ENCODE peak calls at places on chromosomes 3 and 15, in seven cellular contexts. I is lower lobe of right lung, T is psoas muscle, J is B cell, Y is astrocyte of the spinal cord, E is ovary, U is sigmoid colon. P is an unnamed sample.

GRCh38 chr3:141845407-141846049 is 30.9 kb upstream of the ATP1B3 start:
- DNase-seq in I (no peak), T (no peak), J (no peak), Y (no peak), E (no peak), U (no peak), P (no peak)

GRCh38 chr3:60055765-60056164 is 1005.9 kb upstream of the CFAP20DC start:
- DNase-seq in I (no peak), T (no peak), J (no peak), Y (no peak), E (no peak), U (no peak), P (no peak)

GRCh38 chr15:67101981-67102929 is 36.9 kb downstream of the SMAD3 start:
- DNase-seq in I (no peak), T (no peak), J (no peak), Y (peak; percentile 87), E (no peak), U (no peak), P (no peak)

GRCh38 chr15:78272776-78273175 is 8.4 kb downstream of the DNAJA4 start:
- DNase-seq in I (no peak), T (no peak), J (no peak), Y (no peak), E (no peak), U (no peak), P (no peak)

GRCh38 chr15:62453356-62453755 is 288.3 kb upstream of the C2CD4B start:
- DNase-seq in I (no peak), T (no peak), J (no peak), Y (peak; percentile 33), E (no peak), U (no peak), P (no peak)

GRCh38 chr3:146780251-146780650 is 175.1 kb upstream of the PLSCR5 start:
- DNase-seq in I (no peak), T (no peak), J (no peak), Y (peak; percentile 73), E (no peak), U (no peak), P (no peak)

GRCh38 chr3:190718691-190719090 is 143.8 kb downstream of the GMNC start:
- DNase-seq in I (no peak), T (no peak), J (no peak), Y (peak; percentile 84), E (no peak), U (no peak), P (no peak)

GRCh38 chr3:170506556-170506955 is 79.3 kb downstream of the SLC7A14 start:
- DNase-seq in I (no peak), T (no peak), J (no peak), Y (peak; percentile 27), E (no peak), U (no peak), P (no peak)

GRCh38 chr3:5079761-5080160 is 42.3 kb upstream of the ARL8B start:
- DNase-seq in I (no peak), T (no peak), J (no peak), Y (no peak), E (no peak), U (peak; percentile 48), P (peak; percentile 36)

GRCh38 chr3:106114848-106115247 is 246.0 kb upstream of the CBLB start:
- DNase-seq in I (no peak), T (no peak), J (no peak), Y (peak; percentile 27), E (no peak), U (no peak), P (no peak)

GRCh38 chr15:51579012-51579411 is 43.6 kb downstream of the DMXL2 start:
- DNase-seq in I (no peak), T (no peak), J (no peak), Y (no peak), E (no peak), U (no peak), P (no peak)

GRCh38 chr15:87734571-87735373 is 521.8 kb downstream of the NTRK3 start:
- DNase-seq in I (no peak), T (no peak), J (no peak), Y (no peak), E (no peak), U (no peak), P (no peak)

GRCh38 chr3:56754753-56755365 is 46.9 kb downstream of the ARHGEF3 start:
- DNase-seq in I (peak; percentile 54), T (no peak), J (peak; percentile 51), Y (no peak), E (no peak), U (no peak), P (peak; percentile 69)

GRCh38 chr15:83815506-83815905 is 161.6 kb downstream of the ADAMTSL3 start:
- DNase-seq in I (no peak), T (no peak), J (no peak), Y (no peak), E (no peak), U (no peak), P (no peak)

GRCh38 chr15:99604865-99605264 is 39.1 kb downstream of the MEF2A start:
- DNase-seq in I (no peak), T (no peak), J (no peak), Y (no peak), E (no peak), U (no peak), P (no peak)

GRCh38 chr3:54283470-54283869 is 161.1 kb downstream of the CACNA2D3 start:
- DNase-seq in I (no peak), T (no peak), J (no peak), Y (no peak), E (no peak), U (no peak), P (no peak)

GRCh38 chr3:140008693-140008980 is 73.7 kb downstream of the CLSTN2 start:
- DNase-seq in I (no peak), T (no peak), J (no peak), Y (no peak), E (no peak), U (no peak), P (no peak)

GRCh38 chr3:140006331-140006730 is 71.3 kb downstream of the CLSTN2 start:
- DNase-seq in I (no peak), T (no peak), J (no peak), Y (no peak), E (no peak), U (no peak), P (no peak)

GRCh38 chr3:140007081-140007480 is 72.1 kb downstream of the CLSTN2 start:
- DNase-seq in I (no peak), T (no peak), J (no peak), Y (no peak), E (no peak), U (no peak), P (no peak)

GRCh38 chr3:140010391-140010790 is 75.4 kb downstream of the CLSTN2 start:
- DNase-seq in I (no peak), T (no peak), J (no peak), Y (no peak), E (no peak), U (no peak), P (no peak)

DNA sequence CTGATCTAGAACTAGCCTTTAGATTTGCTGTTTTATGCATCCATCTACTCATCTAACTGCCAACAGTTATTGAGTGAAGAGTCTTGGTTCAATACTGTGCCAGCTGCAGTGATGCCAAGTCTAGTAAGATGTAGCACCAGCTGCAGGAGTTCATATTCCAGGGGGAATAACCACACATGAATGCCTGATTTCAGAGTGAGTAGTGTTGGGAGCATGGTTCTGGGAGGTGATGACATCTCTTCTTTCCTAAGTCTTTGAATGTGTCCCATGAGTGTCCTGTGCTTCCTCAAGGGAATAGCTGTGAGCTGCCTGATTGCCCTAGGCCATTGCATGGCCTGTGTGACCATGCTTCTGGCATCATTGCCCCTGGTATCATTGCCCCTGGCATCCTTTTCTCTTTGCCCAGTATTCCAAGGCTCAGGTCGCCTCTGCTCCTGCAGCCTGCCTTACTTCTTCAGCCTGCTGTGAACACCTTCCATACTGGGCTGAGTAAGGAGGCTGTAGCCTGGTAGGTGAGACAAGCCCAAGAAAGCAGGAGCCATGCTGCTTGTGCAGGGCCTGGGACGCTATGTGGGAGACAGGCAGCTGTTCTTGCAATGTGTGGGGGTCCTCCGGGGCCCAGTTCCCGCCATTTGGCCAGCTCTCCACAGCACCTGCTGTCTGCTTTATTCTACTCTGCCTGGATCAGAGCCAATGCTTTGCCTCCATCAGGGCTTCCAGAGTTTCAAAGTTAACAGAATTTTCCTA is 73.1 kb downstream of the CLSTN2 start:
- DNase-seq in I (no peak), T (no peak), J (no peak), Y (no peak), E (no peak), U (no peak), P (no peak)
- TF ChIP-seq CTCF in I (no peak), T (no peak), J (no peak), Y (no peak), E (no peak), U (no peak), P (no peak)

GRCh38 chr3:152540120-152540519 is 271.4 kb downstream of the MBNL1 start:
- DNase-seq in I (no peak), T (no peak), J (no peak), Y (no peak), E (no peak), U (no peak), P (no peak)

GRCh38 chr3:152538518-152538917 is 269.8 kb downstream of the MBNL1 start:
- DNase-seq in I (no peak), T (no peak), J (no peak), Y (no peak), E (no peak), U (no peak), P (no peak)

GRCh38 chr3:152539191-152539764 is 270.5 kb downstream of the MBNL1 start:
- DNase-seq in I (no peak), T (no peak), J (no peak), Y (no peak), E (no peak), U (no peak), P (no peak)
- TF ChIP-seq CTCF in I (no peak), T (no peak), J (no peak), Y (no peak), E (no peak), U (no peak), P (no peak)

DNA sequence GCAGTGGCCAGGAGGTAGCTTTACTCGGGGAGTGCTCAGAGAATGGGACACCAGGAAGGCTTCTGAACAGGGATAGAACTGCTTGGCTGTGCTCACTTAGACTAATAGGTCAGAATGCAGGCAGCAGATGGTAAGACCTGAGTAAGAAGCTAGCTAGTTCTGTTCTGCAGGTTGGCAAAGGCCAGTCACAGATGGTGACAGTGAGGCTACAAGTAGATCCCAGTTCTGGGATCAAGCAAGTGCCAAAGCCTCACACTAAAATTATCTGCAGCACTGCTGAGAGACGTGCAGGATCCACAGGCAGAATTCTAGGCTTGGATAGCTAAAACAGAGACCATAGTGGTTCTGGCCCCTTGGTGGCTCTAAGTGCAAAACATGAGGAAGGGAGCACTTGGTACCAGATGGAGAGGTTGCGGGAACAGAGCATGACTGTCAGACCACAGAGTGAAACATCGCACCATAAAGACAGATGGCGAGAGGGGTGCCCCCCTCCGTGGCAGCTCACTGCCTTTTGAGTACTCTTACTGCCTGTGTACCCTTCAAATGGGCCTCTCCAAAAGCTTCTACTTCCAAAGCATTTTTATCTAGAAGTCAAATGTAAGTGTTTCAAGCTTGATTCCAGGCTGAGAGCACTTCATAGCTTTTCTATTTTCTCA is 3.6 kb upstream of the GLCE start:
- DNase-seq in I (no peak), T (no peak), J (no peak), Y (no peak), E (no peak), U (no peak), P (no peak)
- TF ChIP-seq CTCF in I (no peak), T (no peak), J (no peak), Y (no peak), E (no peak), U (no peak), P (no peak)

DNA sequence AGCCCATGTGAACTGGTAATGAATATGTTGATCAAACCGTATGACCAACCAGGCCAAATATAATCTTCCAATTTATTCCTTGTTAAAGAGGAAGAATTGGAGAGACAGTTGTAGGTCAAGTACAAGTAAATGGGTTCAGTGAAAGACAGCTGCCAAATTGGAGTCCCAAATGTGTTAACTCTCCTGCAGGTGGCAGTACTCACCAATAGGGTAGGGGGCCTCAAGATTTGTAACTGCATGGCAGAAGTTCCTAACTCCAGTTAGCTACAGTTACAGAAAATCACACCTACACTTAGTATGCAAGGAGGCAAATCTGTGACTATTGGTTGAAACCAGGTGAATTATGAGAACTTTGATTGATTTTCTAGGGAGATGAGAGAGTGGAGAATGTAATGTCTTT is 278.0 kb downstream of the ZBBX start:
- DNase-seq in I (no peak), T (no peak), J (no peak), Y (no peak), E (no peak), U (no peak), P (no peak)
- TF ChIP-seq CTCF in I (no peak), T (peak; percentile 6), J (no peak), Y (peak; percentile 11), E (no peak), U (no peak), P (no peak)